ENCODE peak calls at places on chromosomes 4 and X, in four cellular contexts. D is left lung, M is AG04449, K is psoas muscle. C is an unnamed sample.

GRCh38 chrX:19593684-19594083 is 78.4 kb upstream of the MAP3K15 start:
- DNase-seq in D (no peak), M (no peak), K (no peak), C (peak)

GRCh38 chrX:80511969-80512760 is 91.9 kb downstream of the TENT5D start:
- DNase-seq in D (no peak), M (no peak), K (no peak), C (peak)

GRCh38 chr4:8907596-8908205 is 36.1 kb upstream of the HMX1 start:
- DNase-seq in D (peak), M (no peak), K (peak), C (no peak)

GRCh38 chr4:137960371-137961050 is 281.6 kb downstream of the SLC7A11 start:
- DNase-seq in D (no peak), M (no peak), K (no peak), C (no peak)

GRCh38 chr4:52659722-52660261 is 691 bp upstream of the USP46 start:
- DNase-seq in D (peak), M (no peak), K (peak), C (peak)

GRCh38 chr4:157221426-157221894 is 932 bp downstream of the GRIA2 start:
- DNase-seq in D (no peak), M (no peak), K (no peak), C (no peak)

GRCh38 chrX:77009691-77010090 is 437.5 kb upstream of the FGF16 start:
- DNase-seq in D (no peak), M (no peak), K (no peak), C (no peak)

GRCh38 chr4:159206427-159206871 is 103.6 kb downstream of the RAPGEF2 start:
- DNase-seq in D (no peak), M (peak), K (no peak), C (peak)

GRCh38 chrX:2705036-2705435 is 13.9 kb downstream of the CD99 start:
- DNase-seq in D (no peak), M (no peak), K (peak), C (no peak)

GRCh38 chr4:139872274-139872673 is 206.7 kb downstream of the MGST2 start:
- DNase-seq in D (no peak), M (peak), K (no peak), C (no peak)

GRCh38 chr4:8278421-8279287 is 9.1 kb downstream of the HTRA3 start:
- DNase-seq in D (peak), M (no peak), K (peak), C (no peak)

GRCh38 chr4:124703154-124703553 is 9.4 kb downstream of the ANKRD50 start:
- DNase-seq in D (no peak), M (no peak), K (no peak), C (no peak)

GRCh38 chr4:176014583-176015108 is 51.0 kb upstream of the WDR17 start:
- DNase-seq in D (no peak), M (no peak), K (no peak), C (no peak)

GRCh38 chr4:101708640-101709039 is 81.9 kb upstream of the BANK1 start:
- DNase-seq in D (no peak), M (no peak), K (no peak), C (no peak)

GRCh38 chr4:134544303-134544761 is 342.7 kb upstream of the PABPC4L start:
- DNase-seq in D (no peak), M (no peak), K (no peak), C (no peak)

GRCh38 chr4:140423106-140423505 is 4.3 kb downstream of the CLGN start:
- DNase-seq in D (no peak), M (no peak), K (no peak), C (no peak)

GRCh38 chr4:26406346-26406975 is 83.8 kb downstream of the CCKAR start:
- DNase-seq in D (no peak), M (no peak), K (no peak), C (peak)

GRCh38 chr4:178556796-178557195 is 1114.6 kb upstream of the AGA start:
- DNase-seq in D (no peak), M (no peak), K (no peak), C (no peak)

GRCh38 chr4:178554352-178554751 is 1112.1 kb upstream of the AGA start:
- DNase-seq in D (no peak), M (no peak), K (no peak), C (no peak)

GRCh38 chr4:178553201-178553600 is 1111.0 kb upstream of the AGA start:
- DNase-seq in D (no peak), M (no peak), K (no peak), C (no peak)
- H3K4me3 ChIP-seq in D (no peak), M (no peak), K (no peak), C (no peak)

GRCh38 chr4:83207497-83208105 is 77.0 kb downstream of the COQ2 start:
- DNase-seq in D (no peak), M (peak), K (no peak), C (no peak)
- H3K4me3 ChIP-seq in D (no peak), M (no peak), K (no peak), C (no peak)

DNA sequence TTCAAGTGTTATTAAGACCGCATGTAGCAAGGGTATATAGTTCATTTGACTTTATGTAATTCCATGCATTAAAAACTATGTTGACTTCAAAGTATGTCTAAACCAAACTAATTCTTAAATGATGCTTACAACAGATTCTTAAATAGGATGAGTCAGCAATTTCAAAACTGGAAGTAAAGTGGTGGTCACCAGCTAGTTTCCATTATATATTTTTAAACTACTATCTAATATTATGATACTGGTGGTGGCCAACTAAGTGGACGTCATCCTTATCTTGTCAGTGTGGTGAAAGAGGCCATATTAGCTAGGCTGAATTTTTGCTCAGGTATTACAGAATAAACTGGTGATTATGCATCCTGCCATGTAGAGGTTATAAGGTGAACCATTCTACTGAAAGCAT is 1.2 kb downstream of the IL15 start:
- DNase-seq in D (no peak), M (no peak), K (no peak), C (peak)
- H3K4me3 ChIP-seq in D (peak), M (peak), K (peak), C (peak)

DNA sequence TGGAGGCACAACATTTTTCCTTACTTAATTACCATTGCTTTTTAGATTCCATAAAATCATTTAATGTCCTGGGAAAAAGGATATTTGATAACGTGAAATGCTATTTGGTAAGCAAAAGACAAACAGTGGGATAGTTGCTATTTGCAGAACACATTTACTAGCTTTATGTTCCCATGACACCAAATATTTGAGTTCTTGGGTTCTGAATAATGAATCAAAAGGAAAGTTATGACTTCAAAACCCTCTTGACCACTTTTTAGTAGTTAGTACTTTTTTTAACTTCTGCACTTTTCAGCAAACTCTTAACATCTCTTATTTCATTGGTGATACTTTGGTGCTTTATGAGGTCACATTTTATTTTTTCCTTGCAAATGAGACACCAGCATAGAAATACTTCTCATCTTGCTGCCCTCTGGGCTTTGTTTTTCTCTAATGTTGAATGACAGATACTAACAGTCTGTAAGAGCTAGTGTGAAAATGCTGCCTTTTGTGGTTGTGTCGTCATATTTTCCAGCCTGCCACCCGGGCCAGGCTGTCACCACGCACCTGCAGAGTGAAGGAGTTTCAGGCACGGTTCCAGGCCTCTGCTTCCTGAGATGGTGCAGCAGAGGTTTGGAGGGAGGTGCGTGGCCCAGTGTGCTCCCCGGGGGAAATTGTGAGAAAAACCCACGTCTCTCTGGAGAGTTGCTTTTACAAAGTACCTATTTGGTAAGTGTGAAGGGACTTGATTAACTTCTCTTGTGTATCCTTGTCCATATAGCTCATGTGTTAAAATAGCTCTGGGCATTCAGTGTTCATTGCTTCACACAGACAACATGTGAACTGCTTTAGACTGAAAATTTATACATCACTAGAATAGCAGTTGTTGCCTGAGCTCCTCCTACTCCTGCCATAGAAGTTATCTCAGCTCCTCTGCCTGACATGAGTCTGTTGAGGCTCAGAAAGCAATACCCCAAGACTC is 34.7 kb downstream of the MSL3 start:
- DNase-seq in D (no peak), M (no peak), K (no peak), C (peak)
- H3K4me3 ChIP-seq in D (no peak), M (no peak), K (no peak), C (peak)

GRCh38 chrX:100208076-100208475 is 202.0 kb downstream of the PCDH19 start:
- DNase-seq in D (no peak), M (no peak), K (no peak), C (no peak)
- H3K4me3 ChIP-seq in D (no peak), M (no peak), K (no peak), C (no peak)

GRCh38 chrX:40174594-40175415 is 77.0 kb upstream of the BCOR start:
- DNase-seq in D (peak), M (no peak), K (peak), C (peak)
- H3K4me3 ChIP-seq in D (peak), M (peak), K (peak), C (peak)

C was measured in GM12865.